ENCODE peak calls at places on chromosomes 11 and 22, in ten cellular contexts. One of them, this sample, is unnamed.

GRCh38 chr11:65491614-65492386 is 7.0 kb upstream of the MALAT1 start:
- DNase-seq in GM23248: peak; percentile 96
- DNase-seq in substantia nigra: peak; percentile 40
- DNase-seq in effector memory CD4-positive, alpha-beta T cell: no peak
- DNase-seq in sigmoid colon: peak; percentile 94
- DNase-seq in uterus: no peak
- DNase-seq in pancreas: peak; percentile 82
- DNase-seq in CD4-positive, alpha-beta T cell: no peak
- DNase-seq in H9: peak; percentile 82
- DNase-seq in left lung: peak; percentile 91
- DNase-seq in this sample: peak; percentile 93

GRCh38 chr11:19597876-19598275 is 114.8 kb upstream of the NAV2 start:
- DNase-seq in GM23248: peak; percentile 37
- DNase-seq in substantia nigra: no peak
- DNase-seq in effector memory CD4-positive, alpha-beta T cell: no peak
- DNase-seq in sigmoid colon: no peak
- DNase-seq in uterus: no peak
- DNase-seq in pancreas: no peak
- DNase-seq in CD4-positive, alpha-beta T cell: no peak
- DNase-seq in H9: peak; percentile 39
- DNase-seq in left lung: no peak
- DNase-seq in this sample: peak; percentile 51

GRCh38 chr11:10606536-10607208 is 38.2 kb upstream of the LYVE1 start:
- DNase-seq in GM23248: peak; percentile 71
- DNase-seq in substantia nigra: no peak
- DNase-seq in effector memory CD4-positive, alpha-beta T cell: no peak
- DNase-seq in sigmoid colon: no peak
- DNase-seq in uterus: no peak
- DNase-seq in pancreas: no peak
- DNase-seq in CD4-positive, alpha-beta T cell: no peak
- DNase-seq in H9: no peak
- DNase-seq in left lung: no peak
- DNase-seq in this sample: no peak

GRCh38 chr22:37817705-37818311 is 5.4 kb upstream of the GALR3 start:
- DNase-seq in GM23248: peak; percentile 86
- DNase-seq in substantia nigra: peak; percentile 85
- DNase-seq in effector memory CD4-positive, alpha-beta T cell: peak; percentile 62
- DNase-seq in sigmoid colon: peak; percentile 90
- DNase-seq in uterus: peak; percentile 89
- DNase-seq in pancreas: peak; percentile 82
- DNase-seq in CD4-positive, alpha-beta T cell: peak; percentile 77
- DNase-seq in H9: peak; percentile 94
- DNase-seq in left lung: peak; percentile 95
- DNase-seq in this sample: peak; percentile 97

GRCh38 chr11:133337905-133338536 is 194.3 kb downstream of the OPCML start:
- DNase-seq in GM23248: no peak
- DNase-seq in substantia nigra: no peak
- DNase-seq in effector memory CD4-positive, alpha-beta T cell: no peak
- DNase-seq in sigmoid colon: no peak
- DNase-seq in uterus: no peak
- DNase-seq in pancreas: no peak
- DNase-seq in CD4-positive, alpha-beta T cell: no peak
- DNase-seq in H9: no peak
- DNase-seq in left lung: no peak
- DNase-seq in this sample: peak; percentile 73

GRCh38 chr11:87353904-87354303 is 316.2 kb downstream of the TMEM135 start:
- DNase-seq in GM23248: no peak
- DNase-seq in substantia nigra: no peak
- DNase-seq in effector memory CD4-positive, alpha-beta T cell: no peak
- DNase-seq in sigmoid colon: no peak
- DNase-seq in uterus: no peak
- DNase-seq in pancreas: no peak
- DNase-seq in CD4-positive, alpha-beta T cell: no peak
- DNase-seq in H9: no peak
- DNase-seq in left lung: no peak
- DNase-seq in this sample: no peak

GRCh38 chr11:9530020-9530628 is 43.3 kb upstream of the WEE1 start:
- DNase-seq in GM23248: no peak
- DNase-seq in substantia nigra: no peak
- DNase-seq in effector memory CD4-positive, alpha-beta T cell: no peak
- DNase-seq in sigmoid colon: no peak
- DNase-seq in uterus: no peak
- DNase-seq in pancreas: no peak
- DNase-seq in CD4-positive, alpha-beta T cell: no peak
- DNase-seq in H9: no peak
- DNase-seq in left lung: no peak
- DNase-seq in this sample: no peak

GRCh38 chr11:104946907-104947306 is 21.5 kb downstream of the CASP4 start:
- DNase-seq in GM23248: peak; percentile 69
- DNase-seq in substantia nigra: no peak
- DNase-seq in effector memory CD4-positive, alpha-beta T cell: no peak
- DNase-seq in sigmoid colon: no peak
- DNase-seq in uterus: no peak
- DNase-seq in pancreas: no peak
- DNase-seq in CD4-positive, alpha-beta T cell: no peak
- DNase-seq in H9: no peak
- DNase-seq in left lung: no peak
- DNase-seq in this sample: no peak

GRCh38 chr11:46332568-46333128 is 14.6 kb upstream of the DGKZ start:
- DNase-seq in GM23248: peak; percentile 23
- DNase-seq in substantia nigra: no peak
- DNase-seq in effector memory CD4-positive, alpha-beta T cell: no peak
- DNase-seq in sigmoid colon: no peak
- DNase-seq in uterus: no peak
- DNase-seq in pancreas: no peak
- DNase-seq in CD4-positive, alpha-beta T cell: peak; percentile 57
- DNase-seq in H9: peak; percentile 53
- DNase-seq in left lung: no peak
- DNase-seq in this sample: peak; percentile 81

GRCh38 chr11:31422703-31423102 is 53.0 kb downstream of the DNAJC24 start:
- DNase-seq in GM23248: no peak
- DNase-seq in substantia nigra: no peak
- DNase-seq in effector memory CD4-positive, alpha-beta T cell: no peak
- DNase-seq in sigmoid colon: no peak
- DNase-seq in uterus: no peak
- DNase-seq in pancreas: no peak
- DNase-seq in CD4-positive, alpha-beta T cell: no peak
- DNase-seq in H9: no peak
- DNase-seq in left lung: no peak
- DNase-seq in this sample: no peak

DNA sequence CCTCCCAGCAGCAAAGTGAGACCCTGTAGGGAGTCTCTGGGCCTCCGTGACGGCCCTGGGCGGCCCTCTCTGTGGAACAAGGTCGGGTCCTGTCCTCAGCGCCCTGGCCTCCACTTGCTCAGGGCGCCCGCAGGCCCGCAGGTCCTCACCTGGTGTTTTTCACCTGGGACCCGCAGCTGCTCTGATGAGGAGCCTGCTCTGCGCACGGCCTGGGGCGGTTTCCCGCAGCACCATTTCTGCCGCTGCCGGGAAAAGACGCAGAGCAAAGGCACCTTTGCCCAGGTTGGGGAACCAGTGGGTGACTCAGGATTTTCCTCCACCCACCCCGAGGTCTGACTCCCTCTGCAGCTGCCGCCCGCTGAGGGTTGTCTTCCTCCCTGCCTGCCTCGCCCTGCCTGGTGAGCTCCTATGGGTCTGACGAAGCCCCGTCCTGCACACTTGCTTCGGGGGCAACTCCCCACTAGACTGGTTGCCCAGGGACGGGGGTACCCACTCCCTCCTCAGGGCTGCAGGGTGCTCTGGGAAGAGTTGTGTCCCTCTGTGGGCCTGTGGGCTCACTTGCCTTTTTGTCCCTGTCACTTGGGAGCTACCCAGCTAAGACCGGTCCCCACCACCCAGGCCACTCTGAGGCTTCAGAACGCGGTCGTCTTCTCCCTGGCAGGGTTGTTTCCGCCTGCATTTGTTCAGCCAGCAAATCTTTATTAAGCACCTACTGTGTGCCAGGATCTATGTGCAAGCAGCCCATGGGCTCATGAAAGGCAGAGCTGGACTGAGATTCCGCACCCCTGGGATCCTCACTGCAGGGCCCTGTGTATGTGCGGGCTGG is 89.5 kb downstream of the KCNQ1 start:
- DNase-seq in GM23248: peak; percentile 16
- DNase-seq in substantia nigra: no peak
- DNase-seq in effector memory CD4-positive, alpha-beta T cell: no peak
- DNase-seq in sigmoid colon: peak; percentile 66
- DNase-seq in uterus: no peak
- DNase-seq in pancreas: peak; percentile 26
- DNase-seq in CD4-positive, alpha-beta T cell: no peak
- DNase-seq in H9: peak; percentile 67
- DNase-seq in left lung: peak; percentile 72
- DNase-seq in this sample: no peak
- H3K27ac ChIP-seq in GM23248: no peak overlapping the region
- H3K27ac ChIP-seq in substantia nigra: no peak overlapping the region
- H3K27ac ChIP-seq in effector memory CD4-positive, alpha-beta T cell: no peak overlapping the region
- H3K27ac ChIP-seq in sigmoid colon: no peak overlapping the region
- H3K27ac ChIP-seq in uterus: peak overlapping the region; percentile 84
- H3K27ac ChIP-seq in pancreas: no peak overlapping the region
- H3K27ac ChIP-seq in CD4-positive, alpha-beta T cell: no peak overlapping the region
- H3K27ac ChIP-seq in H9: no peak overlapping the region
- H3K27ac ChIP-seq in left lung: no peak overlapping the region
- H3K27ac ChIP-seq in this sample: no peak overlapping the region

GRCh38 chr22:24893341-24894070 is 53.0 kb downstream of the LHFPL7 start:
- DNase-seq in GM23248: no peak
- DNase-seq in substantia nigra: no peak
- DNase-seq in effector memory CD4-positive, alpha-beta T cell: no peak
- DNase-seq in sigmoid colon: no peak
- DNase-seq in uterus: no peak
- DNase-seq in pancreas: peak; percentile 20
- DNase-seq in CD4-positive, alpha-beta T cell: no peak
- DNase-seq in H9: no peak
- DNase-seq in left lung: no peak
- DNase-seq in this sample: no peak

GRCh38 chr22:24894220-24894975 is 52.1 kb downstream of the LHFPL7 start:
- DNase-seq in GM23248: peak; percentile 96
- DNase-seq in substantia nigra: no peak
- DNase-seq in effector memory CD4-positive, alpha-beta T cell: no peak
- DNase-seq in sigmoid colon: peak; percentile 93
- DNase-seq in uterus: peak; percentile 66
- DNase-seq in pancreas: peak; percentile 92
- DNase-seq in CD4-positive, alpha-beta T cell: no peak
- DNase-seq in H9: no peak
- DNase-seq in left lung: peak; percentile 83
- DNase-seq in this sample: peak; percentile 56

GRCh38 chr22:24894998-24895397 is 51.5 kb downstream of the LHFPL7 start:
- DNase-seq in GM23248: peak; percentile 56
- DNase-seq in substantia nigra: no peak
- DNase-seq in effector memory CD4-positive, alpha-beta T cell: no peak
- DNase-seq in sigmoid colon: peak; percentile 88
- DNase-seq in uterus: peak; percentile 50
- DNase-seq in pancreas: peak; percentile 76
- DNase-seq in CD4-positive, alpha-beta T cell: no peak
- DNase-seq in H9: no peak
- DNase-seq in left lung: peak; percentile 80
- DNase-seq in this sample: no peak
- H3K27ac ChIP-seq in GM23248: peak overlapping the region; percentile 62
- H3K27ac ChIP-seq in substantia nigra: no peak overlapping the region
- H3K27ac ChIP-seq in effector memory CD4-positive, alpha-beta T cell: no peak overlapping the region
- H3K27ac ChIP-seq in sigmoid colon: peak overlapping the region; percentile 77
- H3K27ac ChIP-seq in uterus: peak overlapping the region; percentile 70
- H3K27ac ChIP-seq in pancreas: peak overlapping the region; percentile 92
- H3K27ac ChIP-seq in CD4-positive, alpha-beta T cell: no peak overlapping the region
- H3K27ac ChIP-seq in H9: no peak overlapping the region
- H3K27ac ChIP-seq in left lung: peak overlapping the region; percentile 52
- H3K27ac ChIP-seq in this sample: no peak overlapping the region

DNA sequence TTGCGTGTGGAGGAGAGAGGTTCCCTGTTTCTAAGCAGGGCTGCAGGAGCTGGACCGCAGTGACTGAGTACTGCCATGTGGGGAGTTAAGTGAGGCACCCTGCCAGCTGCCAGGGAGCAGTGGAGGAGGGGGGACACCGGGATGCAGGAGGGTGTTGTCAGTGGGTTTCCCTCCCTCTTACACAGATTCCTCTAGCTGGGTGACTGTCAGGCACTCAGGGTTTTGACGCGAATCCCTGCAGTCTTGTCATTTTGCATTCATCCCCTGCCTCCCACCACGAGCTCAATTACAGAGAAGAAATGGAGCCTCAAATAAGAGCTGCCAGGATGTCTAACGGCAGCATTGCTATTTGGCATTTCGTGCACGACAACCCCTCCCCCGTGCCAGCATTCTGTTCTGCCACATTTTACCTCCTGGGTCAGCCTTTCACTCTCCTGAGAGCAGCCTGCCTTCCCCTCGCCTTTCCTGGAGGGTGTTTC is 119.9 kb upstream of the SORL1-AS1 start:
- DNase-seq in GM23248: no peak
- DNase-seq in substantia nigra: peak; percentile 41
- DNase-seq in effector memory CD4-positive, alpha-beta T cell: no peak
- DNase-seq in sigmoid colon: no peak
- DNase-seq in uterus: no peak
- DNase-seq in pancreas: no peak
- DNase-seq in CD4-positive, alpha-beta T cell: no peak
- DNase-seq in H9: no peak
- DNase-seq in left lung: no peak
- DNase-seq in this sample: no peak
- H3K27ac ChIP-seq in GM23248: no peak overlapping the region
- H3K27ac ChIP-seq in substantia nigra: no peak overlapping the region
- H3K27ac ChIP-seq in effector memory CD4-positive, alpha-beta T cell: no peak overlapping the region
- H3K27ac ChIP-seq in sigmoid colon: no peak overlapping the region
- H3K27ac ChIP-seq in uterus: no peak overlapping the region
- H3K27ac ChIP-seq in pancreas: no peak overlapping the region
- H3K27ac ChIP-seq in CD4-positive, alpha-beta T cell: no peak overlapping the region
- H3K27ac ChIP-seq in H9: no peak overlapping the region
- H3K27ac ChIP-seq in left lung: no peak overlapping the region
- H3K27ac ChIP-seq in this sample: peak overlapping the region; percentile 22

GRCh38 chr22:45335021-45335818 is 25.5 kb downstream of the FAM118A start:
- DNase-seq in GM23248: peak; percentile 63
- DNase-seq in substantia nigra: no peak
- DNase-seq in effector memory CD4-positive, alpha-beta T cell: no peak
- DNase-seq in sigmoid colon: no peak
- DNase-seq in uterus: no peak
- DNase-seq in pancreas: no peak
- DNase-seq in CD4-positive, alpha-beta T cell: no peak
- DNase-seq in H9: peak; percentile 74
- DNase-seq in left lung: no peak
- DNase-seq in this sample: peak; percentile 87

GRCh38 chr22:45335854-45336492 is 26.2 kb downstream of the FAM118A start:
- DNase-seq in GM23248: no peak
- DNase-seq in substantia nigra: no peak
- DNase-seq in effector memory CD4-positive, alpha-beta T cell: no peak
- DNase-seq in sigmoid colon: no peak
- DNase-seq in uterus: no peak
- DNase-seq in pancreas: no peak
- DNase-seq in CD4-positive, alpha-beta T cell: no peak
- DNase-seq in H9: no peak
- DNase-seq in left lung: no peak
- DNase-seq in this sample: no peak

GRCh38 chr22:45338795-45339194 is 29.1 kb downstream of the FAM118A start:
- DNase-seq in GM23248: no peak
- DNase-seq in substantia nigra: no peak
- DNase-seq in effector memory CD4-positive, alpha-beta T cell: no peak
- DNase-seq in sigmoid colon: no peak
- DNase-seq in uterus: no peak
- DNase-seq in pancreas: no peak
- DNase-seq in CD4-positive, alpha-beta T cell: no peak
- DNase-seq in H9: no peak
- DNase-seq in left lung: no peak
- DNase-seq in this sample: no peak

GRCh38 chr22:45337536-45337935 is 27.8 kb downstream of the FAM118A start:
- DNase-seq in GM23248: no peak
- DNase-seq in substantia nigra: no peak
- DNase-seq in effector memory CD4-positive, alpha-beta T cell: no peak
- DNase-seq in sigmoid colon: no peak
- DNase-seq in uterus: no peak
- DNase-seq in pancreas: no peak
- DNase-seq in CD4-positive, alpha-beta T cell: no peak
- DNase-seq in H9: no peak
- DNase-seq in left lung: no peak
- DNase-seq in this sample: no peak

GRCh38 chr22:45336971-45337431 is 27.3 kb downstream of the FAM118A start:
- DNase-seq in GM23248: peak; percentile 8
- DNase-seq in substantia nigra: peak; percentile 53
- DNase-seq in effector memory CD4-positive, alpha-beta T cell: no peak
- DNase-seq in sigmoid colon: peak; percentile 87
- DNase-seq in uterus: no peak
- DNase-seq in pancreas: peak; percentile 39
- DNase-seq in CD4-positive, alpha-beta T cell: peak; percentile 55
- DNase-seq in H9: no peak
- DNase-seq in left lung: no peak
- DNase-seq in this sample: no peak
- H3K27ac ChIP-seq in GM23248: no peak overlapping the region
- H3K27ac ChIP-seq in substantia nigra: no peak overlapping the region
- H3K27ac ChIP-seq in effector memory CD4-positive, alpha-beta T cell: no peak overlapping the region
- H3K27ac ChIP-seq in sigmoid colon: peak overlapping the region; percentile 77
- H3K27ac ChIP-seq in uterus: peak overlapping the region; percentile 52
- H3K27ac ChIP-seq in pancreas: peak overlapping the region; percentile 24
- H3K27ac ChIP-seq in CD4-positive, alpha-beta T cell: no peak overlapping the region
- H3K27ac ChIP-seq in H9: no peak overlapping the region
- H3K27ac ChIP-seq in left lung: peak overlapping the region; percentile 34
- H3K27ac ChIP-seq in this sample: peak overlapping the region; percentile 64

This sample was measured in endodermal cell.